ENCODE peak calls at places on chromosomes 4 and X, in four cellular contexts. One of them, this sample, is unnamed.

GRCh38 chr4:14575919-14576318 is 426.4 kb upstream of the CPEB2 start:
- DNase-seq in naive thymus-derived CD8-positive, alpha-beta T cell: no peak
- DNase-seq in SIG-M5: no peak
- DNase-seq in activated naive CD8-positive, alpha-beta T cell treated with anti-CD3 and anti-CD28 coated beads, Interleukin-2, amount 50 U/mL, for 24 hours: no peak
- DNase-seq in this sample: no peak

GRCh38 chr4:15659768-15660394 is 4.7 kb upstream of the FBXL5 start:
- DNase-seq in naive thymus-derived CD8-positive, alpha-beta T cell: no peak
- DNase-seq in SIG-M5: peak; percentile 89
- DNase-seq in activated naive CD8-positive, alpha-beta T cell treated with anti-CD3 and anti-CD28 coated beads, Interleukin-2, amount 50 U/mL, for 24 hours: no peak
- DNase-seq in this sample: no peak

GRCh38 chr4:25843340-25844097 is 19.3 kb downstream of the SEL1L3 start:
- DNase-seq in naive thymus-derived CD8-positive, alpha-beta T cell: no peak
- DNase-seq in SIG-M5: no peak
- DNase-seq in activated naive CD8-positive, alpha-beta T cell treated with anti-CD3 and anti-CD28 coated beads, Interleukin-2, amount 50 U/mL, for 24 hours: no peak
- DNase-seq in this sample: no peak

GRCh38 chr4:156558365-156559025 is 413.1 kb downstream of the PDGFC start:
- DNase-seq in naive thymus-derived CD8-positive, alpha-beta T cell: no peak
- DNase-seq in SIG-M5: no peak
- DNase-seq in activated naive CD8-positive, alpha-beta T cell treated with anti-CD3 and anti-CD28 coated beads, Interleukin-2, amount 50 U/mL, for 24 hours: no peak
- DNase-seq in this sample: no peak

GRCh38 chr4:7083597-7084563 is 16.0 kb upstream of the GRPEL1 start:
- DNase-seq in naive thymus-derived CD8-positive, alpha-beta T cell: no peak
- DNase-seq in SIG-M5: no peak
- DNase-seq in activated naive CD8-positive, alpha-beta T cell treated with anti-CD3 and anti-CD28 coated beads, Interleukin-2, amount 50 U/mL, for 24 hours: no peak
- DNase-seq in this sample: no peak

GRCh38 chr4:80103615-80104014 is 30.6 kb upstream of the ANTXR2 start:
- DNase-seq in naive thymus-derived CD8-positive, alpha-beta T cell: no peak
- DNase-seq in SIG-M5: no peak
- DNase-seq in activated naive CD8-positive, alpha-beta T cell treated with anti-CD3 and anti-CD28 coated beads, Interleukin-2, amount 50 U/mL, for 24 hours: no peak
- DNase-seq in this sample: no peak

GRCh38 chr4:66911898-66912297 is 633.4 kb downstream of the CENPC start:
- DNase-seq in naive thymus-derived CD8-positive, alpha-beta T cell: no peak
- DNase-seq in SIG-M5: no peak
- DNase-seq in activated naive CD8-positive, alpha-beta T cell treated with anti-CD3 and anti-CD28 coated beads, Interleukin-2, amount 50 U/mL, for 24 hours: no peak
- DNase-seq in this sample: no peak

GRCh38 chr4:182604953-182605352 is 312.2 kb downstream of the DCTD start:
- DNase-seq in naive thymus-derived CD8-positive, alpha-beta T cell: no peak
- DNase-seq in SIG-M5: no peak
- DNase-seq in activated naive CD8-positive, alpha-beta T cell treated with anti-CD3 and anti-CD28 coated beads, Interleukin-2, amount 50 U/mL, for 24 hours: no peak
- DNase-seq in this sample: no peak

GRCh38 chr4:47705326-47705981 is 132.4 kb downstream of the CORIN start:
- DNase-seq in naive thymus-derived CD8-positive, alpha-beta T cell: no peak
- DNase-seq in SIG-M5: no peak
- DNase-seq in activated naive CD8-positive, alpha-beta T cell treated with anti-CD3 and anti-CD28 coated beads, Interleukin-2, amount 50 U/mL, for 24 hours: no peak
- DNase-seq in this sample: peak; percentile 14

GRCh38 chrX:128365523-128365922 is 313.3 kb upstream of the ACTRT1 start:
- DNase-seq in naive thymus-derived CD8-positive, alpha-beta T cell: no peak
- DNase-seq in SIG-M5: no peak
- DNase-seq in activated naive CD8-positive, alpha-beta T cell treated with anti-CD3 and anti-CD28 coated beads, Interleukin-2, amount 50 U/mL, for 24 hours: no peak
- DNase-seq in this sample: no peak

This sample was measured in KG1.